ENCODE peak calls at places on chromosome 9, in four cellular contexts. K is substantia nigra; C is astrocyte of the spinal cord; O is stimulated activated CD4-positive, alpha-beta T cell treated with anti-CD3 and anti-CD28 coated beads, Interleukin-4, amount 100 ng/mL, for 4 hours. P is an unnamed sample.

GRCh38 chr9:124392855-124393460 is 22.3 kb downstream of the PSMB7 start:
- DNase-seq in K (peak), C (peak), O (no peak), P (no peak)

GRCh38 chr9:122122903-122123632 is 30.0 kb upstream of the TTLL11 start:
- DNase-seq in O (peak), K (peak), C (peak), P (peak)

GRCh38 chr9:13279284-13280162 is at the start of gene MPDZ:
- DNase-seq in O (no peak), K (peak), C (peak), P (no peak)

GRCh38 chr9:138015021-138015829 is 137.6 kb downstream of the CACNA1B start:
- DNase-seq in K (no peak), O (no peak), C (no peak), P (no peak)

GRCh38 chr9:133256057-133256461 is 18.9 kb downstream of the ABO start:
- DNase-seq in K (no peak), C (no peak), O (no peak), P (no peak)

GRCh38 chr9:4277531-4277991 is 22.3 kb downstream of the GLIS3 start:
- DNase-seq in C (peak), O (no peak), K (no peak), P (no peak)

GRCh38 chr9:133718533-133719315 is 19.4 kb downstream of the SARDH start:
- DNase-seq in K (no peak), O (no peak), C (no peak), P (no peak)

GRCh38 chr9:117782931-117783788 is 79.0 kb downstream of the TLR4 start:
- DNase-seq in C (peak), K (peak), O (no peak), P (peak)

GRCh38 chr9:134205636-134206316 is 41.4 kb upstream of the RNU6ATAC start:
- DNase-seq in K (peak), O (no peak), C (peak), P (no peak)

GRCh38 chr9:107712390-107712789 is 222.8 kb upstream of the KLF4 start:
- DNase-seq in C (peak), K (no peak), O (no peak), P (no peak)

GRCh38 chr9:73906671-73907070 is 590.5 kb upstream of the RORB start:
- DNase-seq in O (no peak), C (no peak), K (no peak), P (no peak)

GRCh38 chr9:85349046-85349445 is 392.7 kb downstream of the AGTPBP1 start:
- DNase-seq in K (no peak), C (no peak), O (no peak), P (no peak)

GRCh38 chr9:70398145-70398556 is 16.3 kb downstream of the KLF9 start:
- DNase-seq in K (no peak), O (no peak), C (no peak), P (peak)

GRCh38 chr9:89613912-89614311 is 9.1 kb downstream of the GADD45G start:
- DNase-seq in K (no peak), C (no peak), O (no peak), P (no peak)

GRCh38 chr9:105475302-105475701 is 27.5 kb downstream of the FSD1L start:
- DNase-seq in K (no peak), C (peak), O (no peak), P (no peak)

GRCh38 chr9:107999890-108000289 is 510.3 kb upstream of the KLF4 start:
- DNase-seq in K (no peak), C (no peak), O (no peak), P (no peak)

GRCh38 chr9:126563556-126563955 is 50.2 kb upstream of the LMX1B start:
- DNase-seq in O (no peak), K (no peak), C (no peak), P (no peak)

GRCh38 chr9:71607571-71607970 is 160.7 kb downstream of the CEMIP2 start:
- DNase-seq in O (no peak), C (no peak), K (no peak), P (no peak)

GRCh38 chr9:4117835-4118610 is 181.8 kb downstream of the GLIS3 start:
- DNase-seq in O (peak), K (no peak), C (no peak), P (no peak)

GRCh38 chr9:118567861-118568260 is 801.4 kb downstream of the BRINP1 start:
- DNase-seq in K (no peak), O (no peak), C (no peak), P (no peak)

GRCh38 chr9:128393171-128393761 is 22.1 kb downstream of the URM1 start:
- DNase-seq in O (no peak), K (peak), C (no peak), P (no peak)

GRCh38 chr9:130786526-130786925 is 48.5 kb upstream of the ABL1 start:
- DNase-seq in C (no peak), O (no peak), K (no peak), P (no peak)

GRCh38 chr9:116080561-116080960 is 73.0 kb upstream of the PAPPA start:
- DNase-seq in C (no peak), O (no peak), K (no peak), P (no peak)

GRCh38 chr9:113580041-113580953 is 116.8 kb downstream of the RGS3 start:
- DNase-seq in K (no peak), C (peak), O (peak), P (peak)

GRCh38 chr9:110179734-110180133 is 28.2 kb downstream of the C9orf152 start:
- DNase-seq in C (peak), O (no peak), K (no peak), P (no peak)

GRCh38 chr9:92952861-92953620 is 5.7 kb downstream of the FGD3 start:
- DNase-seq in K (no peak), C (no peak), O (no peak), P (no peak)

GRCh38 chr9:37372839-37373238 is 49.7 kb upstream of the GRHPR start:
- DNase-seq in C (no peak), K (no peak), O (no peak), P (no peak)

GRCh38 chr9:91376239-91376638 is 14.5 kb upstream of the AUH start:
- DNase-seq in C (no peak), K (no peak), O (no peak), P (no peak)

GRCh38 chr9:80968611-80969010 is 720.7 kb downstream of the TLE1 start:
- DNase-seq in K (no peak), C (peak), O (no peak), P (no peak)

GRCh38 chr9:136695955-136696354 is 8.7 kb upstream of the AGPAT2 start:
- DNase-seq in C (no peak), O (no peak), K (no peak), P (no peak)

GRCh38 chr9:126939821-126940221 is 25.2 kb downstream of the RALGPS1 start:
- DNase-seq in O (no peak), K (no peak), C (no peak), P (no peak)

GRCh38 chr9:107286057-107286456 is 3.0 kb downstream of the RAD23B start:
- DNase-seq in C (no peak), O (no peak), K (no peak), P (no peak)

GRCh38 chr9:27548055-27548741 is 18.6 kb upstream of the MOB3B start:
- DNase-seq in K (no peak), C (peak), O (no peak), P (peak)

GRCh38 chr9:120505186-120505585 is 74.8 kb downstream of the CDK5RAP2 start:
- DNase-seq in K (no peak), O (no peak), C (no peak), P (no peak)

GRCh38 chr9:32741706-32742105 is 41.6 kb upstream of the TMEM215 start:
- DNase-seq in K (no peak), C (peak), O (no peak), P (no peak)